ENCODE peak calls at places on chromosomes 4 and X, in nine cellular contexts. One of them, this sample, is unnamed.

GRCh38 chr4:38323141-38323634 is 340.8 kb upstream of the KLF3 start:
- DNase-seq in A549: peak; percentile 27
- DNase-seq in fibroblast of pulmonary artery: peak; percentile 75
- DNase-seq in psoas muscle: no peak
- DNase-seq in IMR-90: peak; percentile 43
- DNase-seq in adrenal gland: no peak
- DNase-seq in cardiac fibroblast: no peak
- DNase-seq in natural killer cell: no peak
- DNase-seq in HFF-Myc: no peak
- DNase-seq in this sample: no peak

GRCh38 chr4:111960241-111960667 is 185.0 kb upstream of the FAM241A start:
- DNase-seq in IMR-90: no peak
- DNase-seq in psoas muscle: no peak
- DNase-seq in HFF-Myc: peak; percentile 35
- DNase-seq in natural killer cell: no peak
- DNase-seq in fibroblast of pulmonary artery: peak; percentile 4
- DNase-seq in cardiac fibroblast: peak; percentile 16
- DNase-seq in A549: peak; percentile 29
- DNase-seq in adrenal gland: no peak
- DNase-seq in this sample: no peak

GRCh38 chr4:4838602-4839470 is 20.6 kb upstream of the MSX1 start:
- DNase-seq in A549: no peak
- DNase-seq in IMR-90: no peak
- DNase-seq in cardiac fibroblast: no peak
- DNase-seq in HFF-Myc: no peak
- DNase-seq in adrenal gland: no peak
- DNase-seq in fibroblast of pulmonary artery: no peak
- DNase-seq in psoas muscle: peak; percentile 15
- DNase-seq in natural killer cell: no peak
- DNase-seq in this sample: no peak

GRCh38 chr4:1238676-1239000 is 10.3 kb downstream of the CTBP1 start:
- DNase-seq in IMR-90: no peak
- DNase-seq in natural killer cell: no peak
- DNase-seq in A549: no peak
- DNase-seq in cardiac fibroblast: no peak
- DNase-seq in adrenal gland: no peak
- DNase-seq in HFF-Myc: no peak
- DNase-seq in fibroblast of pulmonary artery: no peak
- DNase-seq in psoas muscle: no peak
- DNase-seq in this sample: no peak

GRCh38 chr4:76305971-76306881 is at the start of gene STBD1:
- DNase-seq in natural killer cell: peak; percentile 21
- DNase-seq in A549: peak; percentile 69
- DNase-seq in HFF-Myc: no peak
- DNase-seq in adrenal gland: peak; percentile 76
- DNase-seq in fibroblast of pulmonary artery: peak; percentile 57
- DNase-seq in cardiac fibroblast: peak; percentile 67
- DNase-seq in psoas muscle: peak; percentile 90
- DNase-seq in IMR-90: peak; percentile 49
- DNase-seq in this sample: peak; percentile 19

GRCh38 chr4:21763865-21764264 is 184.7 kb downstream of the KCNIP4 start:
- DNase-seq in A549: no peak
- DNase-seq in IMR-90: no peak
- DNase-seq in natural killer cell: no peak
- DNase-seq in psoas muscle: no peak
- DNase-seq in fibroblast of pulmonary artery: no peak
- DNase-seq in adrenal gland: no peak
- DNase-seq in HFF-Myc: no peak
- DNase-seq in cardiac fibroblast: no peak
- DNase-seq in this sample: no peak

GRCh38 chr4:52425751-52426326 is 233.3 kb downstream of the USP46 start:
- DNase-seq in natural killer cell: no peak
- DNase-seq in fibroblast of pulmonary artery: no peak
- DNase-seq in IMR-90: no peak
- DNase-seq in HFF-Myc: no peak
- DNase-seq in A549: no peak
- DNase-seq in adrenal gland: no peak
- DNase-seq in cardiac fibroblast: no peak
- DNase-seq in psoas muscle: no peak
- DNase-seq in this sample: no peak

GRCh38 chrX:111283446-111283845 is 13.2 kb upstream of the CAPN6 start:
- DNase-seq in natural killer cell: no peak
- DNase-seq in HFF-Myc: no peak
- DNase-seq in adrenal gland: no peak
- DNase-seq in IMR-90: no peak
- DNase-seq in fibroblast of pulmonary artery: no peak
- DNase-seq in cardiac fibroblast: no peak
- DNase-seq in A549: no peak
- DNase-seq in psoas muscle: no peak
- DNase-seq in this sample: no peak

GRCh38 chr4:134544303-134544761 is 342.7 kb upstream of the PABPC4L start:
- DNase-seq in psoas muscle: no peak
- DNase-seq in natural killer cell: no peak
- DNase-seq in A549: peak; percentile 1
- DNase-seq in fibroblast of pulmonary artery: peak; percentile 50
- DNase-seq in HFF-Myc: peak; percentile 46
- DNase-seq in adrenal gland: no peak
- DNase-seq in IMR-90: no peak
- DNase-seq in cardiac fibroblast: no peak
- DNase-seq in this sample: no peak

GRCh38 chr4:75557696-75558095 is 1.8 kb downstream of the ODAPH start:
- DNase-seq in adrenal gland: no peak
- DNase-seq in fibroblast of pulmonary artery: no peak
- DNase-seq in cardiac fibroblast: no peak
- DNase-seq in natural killer cell: no peak
- DNase-seq in A549: no peak
- DNase-seq in IMR-90: no peak
- DNase-seq in HFF-Myc: no peak
- DNase-seq in psoas muscle: no peak
- DNase-seq in this sample: no peak

GRCh38 chrX:23908219-23909003 is 605 bp downstream of the CXorf58 start:
- DNase-seq in natural killer cell: no peak
- DNase-seq in psoas muscle: no peak
- DNase-seq in IMR-90: no peak
- DNase-seq in adrenal gland: no peak
- DNase-seq in HFF-Myc: no peak
- DNase-seq in A549: no peak
- DNase-seq in cardiac fibroblast: no peak
- DNase-seq in fibroblast of pulmonary artery: no peak
- DNase-seq in this sample: no peak

GRCh38 chr4:54587107-54587506 is 70.7 kb upstream of the KIT start:
- DNase-seq in HFF-Myc: no peak
- DNase-seq in natural killer cell: no peak
- DNase-seq in A549: no peak
- DNase-seq in adrenal gland: no peak
- DNase-seq in cardiac fibroblast: no peak
- DNase-seq in IMR-90: no peak
- DNase-seq in psoas muscle: no peak
- DNase-seq in fibroblast of pulmonary artery: no peak
- DNase-seq in this sample: no peak

GRCh38 chr4:45399116-45399515 is 672.8 kb upstream of the GNPDA2 start:
- DNase-seq in A549: no peak
- DNase-seq in psoas muscle: no peak
- DNase-seq in natural killer cell: no peak
- DNase-seq in HFF-Myc: no peak
- DNase-seq in fibroblast of pulmonary artery: no peak
- DNase-seq in adrenal gland: no peak
- DNase-seq in IMR-90: no peak
- DNase-seq in cardiac fibroblast: no peak
- DNase-seq in this sample: no peak

GRCh38 chrX:54615109-54615508 is 85.1 kb downstream of the GNL3L start:
- DNase-seq in adrenal gland: no peak
- DNase-seq in A549: no peak
- DNase-seq in cardiac fibroblast: no peak
- DNase-seq in psoas muscle: no peak
- DNase-seq in fibroblast of pulmonary artery: no peak
- DNase-seq in HFF-Myc: no peak
- DNase-seq in natural killer cell: no peak
- DNase-seq in IMR-90: no peak
- DNase-seq in this sample: no peak

GRCh38 chr4:95092762-95093161 is 335.0 kb downstream of the BMPR1B start:
- DNase-seq in A549: peak; percentile 46
- DNase-seq in cardiac fibroblast: no peak
- DNase-seq in HFF-Myc: no peak
- DNase-seq in natural killer cell: no peak
- DNase-seq in psoas muscle: no peak
- DNase-seq in IMR-90: no peak
- DNase-seq in fibroblast of pulmonary artery: no peak
- DNase-seq in adrenal gland: no peak
- DNase-seq in this sample: no peak

GRCh38 chr4:189202869-189203271 is 737.8 kb upstream of the FRG1 start:
- DNase-seq in fibroblast of pulmonary artery: peak; percentile 30
- DNase-seq in HFF-Myc: peak; percentile 20
- DNase-seq in cardiac fibroblast: peak; percentile 58
- DNase-seq in A549: peak; percentile 19
- DNase-seq in natural killer cell: no peak
- DNase-seq in adrenal gland: no peak
- DNase-seq in psoas muscle: no peak
- DNase-seq in IMR-90: peak; percentile 89
- DNase-seq in this sample: no peak

GRCh38 chr4:138634915-138635314 is 380.7 kb upstream of the NOCT start:
- DNase-seq in cardiac fibroblast: no peak
- DNase-seq in IMR-90: no peak
- DNase-seq in fibroblast of pulmonary artery: no peak
- DNase-seq in psoas muscle: no peak
- DNase-seq in natural killer cell: no peak
- DNase-seq in HFF-Myc: no peak
- DNase-seq in adrenal gland: no peak
- DNase-seq in A549: no peak
- DNase-seq in this sample: no peak

GRCh38 chr4:185257086-185257485 is 47.7 kb downstream of the SNX25 start:
- DNase-seq in HFF-Myc: no peak
- DNase-seq in fibroblast of pulmonary artery: no peak
- DNase-seq in A549: no peak
- DNase-seq in IMR-90: no peak
- DNase-seq in cardiac fibroblast: no peak
- DNase-seq in natural killer cell: no peak
- DNase-seq in adrenal gland: no peak
- DNase-seq in psoas muscle: no peak
- DNase-seq in this sample: no peak

GRCh38 chr4:77617203-77617602 is 11.6 kb downstream of the CXCL13 start:
- DNase-seq in HFF-Myc: no peak
- DNase-seq in cardiac fibroblast: peak; percentile 45
- DNase-seq in adrenal gland: no peak
- DNase-seq in fibroblast of pulmonary artery: no peak
- DNase-seq in psoas muscle: no peak
- DNase-seq in natural killer cell: no peak
- DNase-seq in IMR-90: no peak
- DNase-seq in A549: peak; percentile 12
- DNase-seq in this sample: no peak

GRCh38 chr4:173399016-173399415 is at the start of gene SCRG1:
- DNase-seq in psoas muscle: no peak
- DNase-seq in cardiac fibroblast: no peak
- DNase-seq in natural killer cell: no peak
- DNase-seq in adrenal gland: no peak
- DNase-seq in IMR-90: peak; percentile 4
- DNase-seq in fibroblast of pulmonary artery: no peak
- DNase-seq in HFF-Myc: no peak
- DNase-seq in A549: no peak
- DNase-seq in this sample: no peak

GRCh38 chr4:15868065-15868464 is 70.5 kb downstream of the FGFBP1 start:
- DNase-seq in A549: peak; percentile 27
- DNase-seq in IMR-90: no peak
- DNase-seq in natural killer cell: no peak
- DNase-seq in HFF-Myc: no peak
- DNase-seq in psoas muscle: no peak
- DNase-seq in fibroblast of pulmonary artery: no peak
- DNase-seq in adrenal gland: no peak
- DNase-seq in cardiac fibroblast: peak; percentile 29
- DNase-seq in this sample: no peak
- TF ChIP-seq CTCF in A549: no peak
- TF ChIP-seq CTCF in IMR-90: no peak
- TF ChIP-seq CTCF in natural killer cell: no peak
- TF ChIP-seq CTCF in HFF-Myc: no peak
- TF ChIP-seq CTCF in psoas muscle: no peak
- TF ChIP-seq CTCF in fibroblast of pulmonary artery: no peak
- TF ChIP-seq CTCF in adrenal gland: no peak
- TF ChIP-seq CTCF in cardiac fibroblast: no peak
- TF ChIP-seq CTCF in this sample: no peak

GRCh38 chr4:183099537-183100297 is 660 bp downstream of the WWC2 start:
- DNase-seq in natural killer cell: peak; percentile 19
- DNase-seq in A549: peak; percentile 46
- DNase-seq in adrenal gland: peak; percentile 41
- DNase-seq in cardiac fibroblast: peak; percentile 29
- DNase-seq in IMR-90: no peak
- DNase-seq in psoas muscle: peak; percentile 71
- DNase-seq in HFF-Myc: no peak
- DNase-seq in fibroblast of pulmonary artery: no peak
- DNase-seq in this sample: peak; percentile 25
- TF ChIP-seq CTCF in natural killer cell: no peak
- TF ChIP-seq CTCF in A549: no peak
- TF ChIP-seq CTCF in adrenal gland: no peak
- TF ChIP-seq CTCF in cardiac fibroblast: peak; percentile 15
- TF ChIP-seq CTCF in IMR-90: peak; percentile 2
- TF ChIP-seq CTCF in psoas muscle: no peak
- TF ChIP-seq CTCF in HFF-Myc: no peak
- TF ChIP-seq CTCF in fibroblast of pulmonary artery: no peak
- TF ChIP-seq CTCF in this sample: no peak

GRCh38 chr4:115906428-115906827 is 793.0 kb upstream of the NDST4 start:
- DNase-seq in fibroblast of pulmonary artery: no peak
- DNase-seq in A549: no peak
- DNase-seq in natural killer cell: no peak
- DNase-seq in adrenal gland: no peak
- DNase-seq in HFF-Myc: no peak
- DNase-seq in cardiac fibroblast: no peak
- DNase-seq in psoas muscle: no peak
- DNase-seq in IMR-90: no peak
- DNase-seq in this sample: no peak
- TF ChIP-seq CTCF in fibroblast of pulmonary artery: no peak
- TF ChIP-seq CTCF in A549: no peak
- TF ChIP-seq CTCF in natural killer cell: no peak
- TF ChIP-seq CTCF in adrenal gland: no peak
- TF ChIP-seq CTCF in HFF-Myc: no peak
- TF ChIP-seq CTCF in cardiac fibroblast: no peak
- TF ChIP-seq CTCF in psoas muscle: no peak
- TF ChIP-seq CTCF in IMR-90: no peak
- TF ChIP-seq CTCF in this sample: no peak

DNA sequence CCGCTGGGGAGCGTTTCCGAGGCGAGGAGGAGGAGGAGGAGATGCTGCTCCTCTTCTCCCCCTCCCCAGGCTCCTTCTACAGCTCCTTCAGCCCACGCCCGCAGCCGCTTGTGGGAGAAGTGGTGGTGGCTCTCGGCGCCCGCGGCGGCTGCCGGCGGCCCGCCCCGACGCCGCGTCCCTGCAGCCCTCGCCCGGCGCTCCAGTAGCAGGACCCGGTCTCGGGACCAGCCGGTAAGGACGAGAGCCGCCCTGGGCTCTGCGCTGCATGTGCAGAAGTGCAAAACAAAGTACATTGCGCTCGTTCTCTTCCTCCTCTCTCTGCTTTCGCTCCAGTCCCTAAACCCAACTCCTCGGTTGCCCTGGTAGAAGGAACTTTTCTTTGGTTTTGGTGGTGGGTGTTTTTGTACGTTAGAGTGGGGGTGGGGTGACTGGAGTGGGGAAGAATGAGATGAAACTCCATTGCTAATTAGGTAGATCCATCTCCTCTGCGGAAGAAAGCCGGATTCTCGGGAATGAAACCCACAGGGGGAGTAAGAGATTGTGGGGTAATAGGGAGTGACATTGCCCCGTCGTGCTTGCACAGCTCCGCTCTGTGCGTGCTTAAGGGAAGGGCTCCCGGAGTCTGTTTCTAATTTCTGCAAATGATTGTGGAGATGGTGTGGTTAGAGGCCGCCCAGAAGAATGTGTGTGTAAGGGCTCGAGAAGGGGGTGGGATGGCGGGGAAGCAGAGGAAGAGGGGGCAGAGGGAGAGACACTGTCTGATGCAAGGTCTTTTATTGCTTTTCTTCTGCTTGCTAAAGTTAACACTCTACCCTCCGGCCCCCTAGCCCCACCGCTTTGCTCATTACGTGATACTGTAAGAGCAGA is 677 bp downstream of the PTPN13 start:
- DNase-seq in adrenal gland: peak; percentile 54
- DNase-seq in cardiac fibroblast: peak; percentile 76
- DNase-seq in natural killer cell: no peak
- DNase-seq in fibroblast of pulmonary artery: peak; percentile 75
- DNase-seq in HFF-Myc: peak; percentile 89
- DNase-seq in A549: peak; percentile 48
- DNase-seq in IMR-90: peak; percentile 84
- DNase-seq in psoas muscle: peak; percentile 50
- DNase-seq in this sample: no peak
- TF ChIP-seq CTCF in adrenal gland: no peak
- TF ChIP-seq CTCF in cardiac fibroblast: peak; percentile 23
- TF ChIP-seq CTCF in natural killer cell: no peak
- TF ChIP-seq CTCF in fibroblast of pulmonary artery: peak; percentile 36
- TF ChIP-seq CTCF in HFF-Myc: peak; percentile 26
- TF ChIP-seq CTCF in A549: no peak
- TF ChIP-seq CTCF in IMR-90: peak; percentile 30
- TF ChIP-seq CTCF in psoas muscle: no peak
- TF ChIP-seq CTCF in this sample: no peak

This sample was measured in activated B cell treated with CpG ODN at 0.5 μM for 24 hours.